ENCODE peak calls at places on chromosomes 1 and 21, in ten cellular contexts. F is Panc1, Q is thoracic aorta, Y is HCT116, P is PC-3, G is stomach, C is cardiac muscle cell, S is sigmoid colon, J is body of pancreas, V is mammary epithelial cell. U is an unnamed sample.

GRCh38 chr1:21162740-21163464 is 13.8 kb downstream of the EIF4G3 start:
- DNase-seq in Y (no peak), F (no peak), V (no peak), S (no peak), J (no peak), P (no peak), Q (no peak), C (no peak), G (no peak), U (no peak)

GRCh38 chr1:9721606-9722377 is 70.3 kb downstream of the PIK3CD start:
- DNase-seq in P (peak; percentile 32), S (no peak), Y (no peak), V (no peak), G (no peak), Q (no peak), F (no peak), C (peak; percentile 32), J (no peak), U (no peak)

GRCh38 chr1:90964444-90965035 is 57.3 kb downstream of the ZNF644 start:
- DNase-seq in J (no peak), F (peak; percentile 4), G (no peak), P (peak; percentile 44), Q (no peak), C (peak; percentile 40), Y (peak; percentile 13), S (no peak), V (peak; percentile 13), U (no peak)

GRCh38 chr1:102941364-102941947 is 166.9 kb downstream of the COL11A1 start:
- DNase-seq in Y (no peak), C (no peak), J (no peak), F (no peak), G (no peak), V (peak; percentile 23), P (peak; percentile 20), Q (no peak), S (no peak), U (no peak)

GRCh38 chr1:3955196-3955772 is 55.2 kb upstream of the C1orf174 start:
- DNase-seq in P (no peak), J (no peak), C (no peak), S (no peak), V (no peak), G (no peak), F (no peak), Y (no peak), Q (no peak), U (no peak)

GRCh38 chr1:158819461-158820443 is 11.4 kb upstream of the MNDA start:
- DNase-seq in C (peak; percentile 76), G (no peak), F (no peak), Y (no peak), V (no peak), S (no peak), J (no peak), P (no peak), Q (no peak), U (no peak)

GRCh38 chr1:159339517-159339916 is 37.4 kb downstream of the FCER1A start:
- DNase-seq in C (peak; percentile 9), Q (no peak), S (no peak), J (no peak), G (no peak), Y (no peak), V (no peak), F (no peak), P (no peak), U (no peak)

GRCh38 chr1:227901906-227902640 is 45.7 kb downstream of the WNT9A start:
- DNase-seq in P (peak; percentile 55), G (no peak), J (no peak), F (no peak), S (peak; percentile 45), C (peak; percentile 35), Y (peak; percentile 37), Q (no peak), V (peak; percentile 47), U (no peak)

GRCh38 chr1:64469977-64470669 is at the start of gene CACHD1:
- DNase-seq in F (peak; percentile 38), Y (peak; percentile 52), V (peak; percentile 80), Q (peak; percentile 27), S (peak; percentile 88), J (peak; percentile 88), C (peak; percentile 85), G (peak; percentile 83), P (peak; percentile 75), U (peak; percentile 79)

GRCh38 chr1:240344918-240345317 is 253.2 kb downstream of the FMN2 start:
- DNase-seq in G (no peak), J (no peak), V (no peak), Y (no peak), Q (no peak), F (no peak), P (peak; percentile 48), S (no peak), C (no peak), U (no peak)

GRCh38 chr1:6526316-6526715 is 28.0 kb downstream of the NOL9 start:
- DNase-seq in J (no peak), Y (no peak), P (no peak), S (no peak), C (no peak), F (no peak), G (no peak), V (no peak), Q (no peak), U (no peak)

GRCh38 chr1:185409763-185410528 is 92.9 kb upstream of the IVNS1ABP start:
- DNase-seq in G (no peak), J (no peak), S (no peak), Y (no peak), V (peak; percentile 86), Q (no peak), P (no peak), C (no peak), F (no peak), U (no peak)

GRCh38 chr1:159921700-159922498 is 3.4 kb downstream of the TAGLN2 start:
- DNase-seq in J (no peak), V (no peak), F (no peak), S (no peak), Q (no peak), C (peak; percentile 59), G (no peak), Y (no peak), P (no peak), U (no peak)

GRCh38 chr21:45320261-45320990 is 32.7 kb upstream of the POFUT2 start:
- DNase-seq in Q (no peak), Y (no peak), S (peak; percentile 67), G (no peak), F (no peak), P (no peak), C (no peak), V (no peak), J (no peak), U (no peak)

GRCh38 chr1:44068442-44068861 is 37.2 kb upstream of the SLC6A9 start:
- DNase-seq in Y (no peak), F (no peak), C (no peak), S (no peak), V (no peak), G (no peak), J (peak; percentile 22), P (no peak), Q (no peak), U (no peak)

GRCh38 chr1:175848329-175848728 is 104.9 kb upstream of the TNR start:
- DNase-seq in F (no peak), C (no peak), Y (no peak), P (no peak), J (no peak), V (no peak), S (no peak), Q (no peak), G (no peak), U (no peak)

GRCh38 chr1:155951753-155952504 is 10.5 kb downstream of the RXFP4 start:
- DNase-seq in C (no peak), Q (no peak), J (no peak), Y (no peak), P (no peak), F (no peak), G (no peak), V (no peak), S (no peak), U (no peak)

GRCh38 chr1:172673761-172674160 is 14.9 kb downstream of the FASLG start:
- DNase-seq in Y (no peak), J (no peak), C (peak; percentile 30), Q (no peak), V (no peak), S (no peak), G (no peak), F (no peak), P (peak; percentile 82), U (no peak)
- H3K4me1 ChIP-seq in Y (no peaks in the 10 kb centered on the region), J (no peaks in the 10 kb centered on the region), C (no peaks in the 10 kb centered on the region), Q (no peaks in the 10 kb centered on the region), V (peaks cover 14% of the 10 kb centered on the region), S (no peaks in the 10 kb centered on the region), G (no peaks in the 10 kb centered on the region), F (no peaks in the 10 kb centered on the region), P (peaks cover 15% of the 10 kb centered on the region), U (no peaks in the 10 kb centered on the region)

GRCh38 chr21:29017639-29018237 is 1.4 kb downstream of the RWDD2B start:
- DNase-seq in V (no peak), G (no peak), P (no peak), Y (no peak), Q (no peak), F (no peak), S (no peak), C (peak; percentile 9), J (no peak), U (no peak)
- H3K27ac ChIP-seq in V (no peak overlapping the region), G (peak overlapping the region; percentile 17), P (no peak overlapping the region), Y (no peak overlapping the region), Q (peak overlapping the region; percentile 61), F (peak overlapping the region; percentile 84), S (no peak overlapping the region), C (no peak overlapping the region), J (no peak overlapping the region), U (no peak overlapping the region)

GRCh38 chr1:153968000-153968363 is 280 bp downstream of the CREB3L4 start:
- DNase-seq in C (no peak), S (no peak), P (peak; percentile 52), Y (no peak), G (peak; percentile 87), Q (no peak), V (no peak), F (no peak), J (peak; percentile 80), U (peak; percentile 58)
- TF ChIP-seq CTCF in C (no peak), S (no peak), P (no peak), Y (no peak), G (no peak), Q (no peak), V (no peak), F (no peak), J (no peak), U (no peak)

GRCh38 chr1:212975607-212975918 is 25.2 kb downstream of the VASH2 start:
- DNase-seq in G (no peak), J (no peak), P (no peak), F (no peak), C (no peak), S (no peak), V (no peak), Q (no peak), Y (no peak), U (no peak)

GRCh38 chr1:212979340-212980122 is 29.2 kb downstream of the VASH2 start:
- DNase-seq in J (no peak), Q (no peak), Y (no peak), P (no peak), C (no peak), G (no peak), V (no peak), S (no peak), F (no peak), U (no peak)

GRCh38 chr1:212980123-212980800 is 29.9 kb downstream of the VASH2 start:
- DNase-seq in V (no peak), S (no peak), Q (no peak), P (no peak), Y (no peak), J (no peak), C (peak; percentile 48), F (no peak), G (no peak), U (no peak)

GRCh38 chr1:212976586-212976985 is 26.2 kb downstream of the VASH2 start:
- DNase-seq in J (no peak), P (no peak), Y (no peak), G (peak; percentile 3), Q (no peak), F (no peak), S (no peak), C (no peak), V (no peak), U (no peak)

GRCh38 chr1:212977781-212978645 is 27.7 kb downstream of the VASH2 start:
- DNase-seq in C (no peak), V (no peak), Y (no peak), F (no peak), J (no peak), S (no peak), P (no peak), Q (no peak), G (peak; percentile 5), U (no peak)
- H3K4me1 ChIP-seq in C (no peaks in the 10 kb centered on the region), V (no peaks in the 10 kb centered on the region), Y (no peaks in the 10 kb centered on the region), F (no peaks in the 10 kb centered on the region), J (peaks cover 19% of the 10 kb centered on the region), S (no peaks in the 10 kb centered on the region), P (peaks cover 3% of the 10 kb centered on the region), Q (no peaks in the 10 kb centered on the region), G (peaks cover 14% of the 10 kb centered on the region), U (peaks cover 19% of the 10 kb centered on the region)

U was measured in lung.